ENCODE peak calls at places on chromosomes 3 and 15, in four cellular contexts. F is GM23338, L is sigmoid colon, D is endothelial cell of umbilical vein. K is an unnamed sample. For H3K4me1, the result is how much of the 10 kb centered on the place peaks cover.

GRCh38 chr3:125651246-125651645 is 55.9 kb upstream of the OSBPL11 start:
- DNase-seq in F (peak), D (no peak), L (no peak), K (no peak)

GRCh38 chr15:65558336-65558735 is 28.1 kb downstream of the HACD3 start:
- DNase-seq in F (no peak), D (no peak), L (no peak), K (no peak)

GRCh38 chr3:115418583-115418982 is 204.7 kb upstream of the GAP43 start:
- DNase-seq in F (peak), D (no peak), L (no peak), K (no peak)

GRCh38 chr15:38705421-38706219 is 141.0 kb upstream of the RASGRP1 start:
- DNase-seq in L (no peak), F (peak), D (no peak), K (no peak)

GRCh38 chr15:42201801-42202200 is 6.3 kb downstream of the VPS39 start:
- DNase-seq in L (no peak), F (no peak), D (no peak), K (no peak)

GRCh38 chr15:72495007-72495406 is 20.9 kb downstream of the ARIH1 start:
- DNase-seq in L (no peak), F (no peak), D (no peak), K (no peak)

GRCh38 chr15:69713726-69714559 is 261.3 kb downstream of the RPLP1 start:
- DNase-seq in L (no peak), D (no peak), F (no peak), K (no peak)

GRCh38 chr3:63069780-63070540 is 194.7 kb upstream of the CADPS start:
- DNase-seq in F (no peak), D (no peak), L (no peak), K (no peak)

GRCh38 chr3:151800449-151800848 is 13.5 kb upstream of the AADAC start:
- DNase-seq in L (no peak), F (no peak), D (no peak), K (no peak)

GRCh38 chr3:169739067-169739466 is 25.8 kb downstream of the TERC start:
- DNase-seq in D (no peak), F (peak), L (no peak), K (no peak)

GRCh38 chr3:102745881-102746280 is 311.1 kb downstream of the ZPLD1 start:
- DNase-seq in L (no peak), D (no peak), F (no peak), K (no peak)

GRCh38 chr15:56654624-56655023 is 78.7 kb downstream of the ZNF280D start:
- DNase-seq in L (no peak), D (peak), F (no peak), K (no peak)

GRCh38 chr3:183518446-183519185 is 36.9 kb downstream of the KLHL6 start:
- DNase-seq in L (no peak), D (no peak), F (peak), K (no peak)

GRCh38 chr3:175129571-175129970 is 270.4 kb downstream of the NAALADL2 start:
- DNase-seq in L (no peak), D (no peak), F (no peak), K (no peak)

GRCh38 chr15:43187544-43188155 is 2.4 kb downstream of the CCNDBP1 start:
- DNase-seq in F (peak), L (no peak), D (peak), K (no peak)

GRCh38 chr3:52135332-52135731 is 18.9 kb downstream of the POC1A start:
- DNase-seq in L (no peak), D (no peak), F (no peak), K (no peak)

GRCh38 chr3:97389883-97390282 is 374.7 kb upstream of the ARL6 start:
- DNase-seq in F (peak), D (no peak), L (no peak), K (no peak)

GRCh38 chr3:133329626-133330025 is 70.2 kb upstream of the BFSP2 start:
- DNase-seq in D (no peak), F (no peak), L (no peak), K (no peak)

GRCh38 chr3:141646760-141647561 is 91.1 kb upstream of the RNF7 start:
- DNase-seq in D (peak), L (no peak), F (peak), K (no peak)

GRCh38 chr3:71563827-71564226 is 19.7 kb downstream of the FOXP1 start:
- DNase-seq in F (no peak), L (no peak), D (no peak), K (peak)

GRCh38 chr3:115581347-115582135 is 41.8 kb upstream of the GAP43 start:
- DNase-seq in F (no peak), D (no peak), L (no peak), K (no peak)

GRCh38 chr15:40912478-40912877 is 16.7 kb upstream of the DLL4 start:
- DNase-seq in D (no peak), L (no peak), F (no peak), K (no peak)

GRCh38 chr3:181941250-181941649 is 229.5 kb downstream of the SOX2 start:
- DNase-seq in D (no peak), F (no peak), L (no peak), K (no peak)

GRCh38 chr15:56524915-56525314 is 60.0 kb upstream of the MNS1 start:
- DNase-seq in F (no peak), D (no peak), L (no peak), K (no peak)

GRCh38 chr3:64063982-64064438 is 40.7 kb upstream of the PSMD6 start:
- DNase-seq in F (peak), D (no peak), L (no peak), K (no peak)

GRCh38 chr3:98453827-98454226 is 9.2 kb upstream of the OR5K1 start:
- DNase-seq in D (no peak), L (no peak), F (no peak), K (no peak)

GRCh38 chr3:11391172-11391879 is 119.1 kb downstream of the ATG7 start:
- DNase-seq in D (no peak), F (no peak), L (no peak), K (no peak)

GRCh38 chr3:118262800-118263402 is 771.7 kb downstream of the IGSF11 start:
- DNase-seq in F (no peak), D (no peak), L (no peak), K (no peak)

GRCh38 chr3:13494463-13495350 is 14.6 kb downstream of the HDAC11 start:
- DNase-seq in L (no peak), D (no peak), F (peak), K (no peak)

GRCh38 chr3:126488886-126489569 is 13.3 kb upstream of the ZXDC start:
- DNase-seq in D (no peak), L (no peak), F (no peak), K (no peak)

GRCh38 chr15:63715818-63716217 is 117.9 kb downstream of the HERC1 start:
- DNase-seq in D (no peak), F (no peak), L (no peak), K (no peak)

GRCh38 chr3:32384938-32385337 is 6.7 kb upstream of the CMTM7 start:
- DNase-seq in F (peak), L (no peak), D (no peak), K (no peak)

GRCh38 chr3:168933614-168934013 is 729.9 kb downstream of the MECOM start:
- DNase-seq in D (no peak), F (no peak), L (no peak), K (no peak)

GRCh38 chr15:28913171-28913765 is 27.5 kb downstream of the APBA2 start:
- DNase-seq in D (no peak), F (peak), L (peak), K (no peak)

GRCh38 chr15:78315686-78316085 is 16.3 kb upstream of the SKIC8 start:
- DNase-seq in L (peak), D (no peak), F (peak), K (no peak)

GRCh38 chr3:184907941-184908649 is 96.1 kb downstream of the VPS8 start:
- DNase-seq in L (no peak), F (peak), D (no peak), K (no peak)

GRCh38 chr15:90681480-90681879 is 35.7 kb upstream of the BLM start:
- DNase-seq in F (no peak), D (peak), L (peak), K (no peak)

GRCh38 chr15:85112997-85113396 is 131.3 kb downstream of the PDE8A start:
- DNase-seq in D (no peak), L (no peak), F (no peak), K (no peak)

DNA sequence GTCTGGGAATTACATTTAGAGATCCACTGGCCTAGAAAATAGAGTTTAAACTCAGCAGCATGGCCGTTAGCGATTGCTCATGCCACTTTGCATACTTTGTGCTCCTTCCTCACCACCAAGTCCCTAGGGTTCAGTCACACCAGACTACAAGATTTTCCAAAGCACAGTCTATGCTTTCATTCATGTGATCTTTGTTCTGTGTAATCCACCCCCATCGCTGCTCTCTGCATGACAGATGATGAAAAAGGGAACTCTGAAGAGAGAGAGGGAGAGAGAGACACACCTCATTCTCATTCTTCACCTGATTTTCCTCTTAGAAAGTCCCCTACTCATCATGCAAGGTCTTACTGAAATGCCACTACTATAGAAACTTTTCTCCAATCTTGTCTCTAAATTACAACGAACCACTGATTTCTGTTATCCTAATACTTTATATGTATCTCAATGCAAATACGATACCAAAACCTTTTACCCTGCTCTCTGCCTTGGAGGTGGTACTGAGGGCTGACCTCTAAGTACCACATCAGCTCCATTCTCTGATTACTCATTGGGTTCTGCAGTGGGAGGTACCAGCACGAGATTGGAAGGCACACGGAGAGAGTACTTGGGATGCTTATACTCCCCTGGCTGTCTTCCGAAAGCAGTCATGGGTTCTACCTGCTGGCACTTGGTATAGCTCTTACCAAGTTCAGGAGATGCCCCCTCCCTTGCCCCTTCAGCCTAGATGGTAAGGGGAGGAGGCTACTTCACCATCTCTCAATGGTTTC is 1.1 kb upstream of the PARP15 start:
- DNase-seq in F (no peak), L (no peak), D (no peak), K (no peak)
- H3K4me1 ChIP-seq in F (under half), L (under half), D (under half), K (under half)

DNA sequence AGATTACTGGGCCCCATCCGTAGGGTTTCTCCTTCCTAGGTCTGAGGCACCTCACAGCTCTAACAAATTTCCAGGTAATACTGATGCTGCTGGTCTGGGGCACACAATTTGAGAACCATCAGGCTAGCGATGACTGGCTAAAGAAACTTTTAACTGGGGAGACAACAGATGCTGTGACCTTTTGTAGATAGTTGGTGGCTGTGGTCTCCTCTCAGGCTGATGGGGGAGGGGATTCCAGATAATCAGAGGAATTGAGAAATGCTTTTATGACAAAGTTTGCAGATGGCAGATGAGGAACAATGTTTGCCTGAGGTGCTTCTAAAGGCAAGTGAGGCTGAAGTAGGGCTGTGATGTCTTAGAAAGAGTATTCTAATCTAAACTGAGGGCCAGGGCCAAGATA is 13.8 kb upstream of the CCR9 start:
- DNase-seq in D (no peak), F (no peak), L (no peak), K (no peak)
- TF ChIP-seq POLR2AphosphoS5 in D (no peak), F (no peak), L (no peak), K (no peak)

DNA sequence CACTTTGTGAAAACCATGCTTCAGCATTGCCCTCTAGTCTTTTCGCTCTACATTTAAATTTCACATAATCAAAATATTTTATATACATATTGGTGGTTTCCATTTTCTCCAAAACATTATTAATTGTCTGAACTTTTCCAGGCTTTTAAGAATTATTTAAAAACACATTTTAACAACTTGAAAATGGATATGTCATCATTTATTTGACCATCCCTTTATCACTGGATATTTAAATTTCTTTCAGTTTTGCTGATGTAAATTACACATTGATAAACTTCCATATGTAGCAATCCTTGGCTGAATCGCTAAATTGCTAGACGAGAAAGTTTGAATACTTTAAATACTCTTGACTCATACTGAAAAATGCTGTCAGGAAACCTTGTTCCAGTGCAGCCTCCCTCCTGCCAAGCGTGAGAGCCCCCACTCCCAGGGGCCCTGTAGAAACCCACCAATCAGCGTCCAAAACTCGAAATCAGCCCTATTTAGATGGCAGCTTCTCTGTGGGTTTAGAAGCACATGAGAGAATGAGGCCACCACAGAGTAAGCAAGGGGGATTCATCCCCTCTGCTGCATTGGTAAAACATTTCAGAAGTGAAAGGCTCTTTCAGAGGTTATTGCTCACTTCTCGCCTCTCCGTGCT is 145.9 kb downstream of the ATP10A start:
- DNase-seq in D (no peak), F (no peak), L (peak), K (no peak)
- H3K4me1 ChIP-seq in D (under half), F (under half), L (under half), K (under half)

GRCh38 chr3:14897266-14897665 is 50.1 kb upstream of the NR2C2 start:
- DNase-seq in F (no peak), L (peak), D (no peak), K (no peak)
- TF ChIP-seq POLR2AphosphoS5 in F (no peak), L (no peak), D (no peak), K (no peak)

DNA sequence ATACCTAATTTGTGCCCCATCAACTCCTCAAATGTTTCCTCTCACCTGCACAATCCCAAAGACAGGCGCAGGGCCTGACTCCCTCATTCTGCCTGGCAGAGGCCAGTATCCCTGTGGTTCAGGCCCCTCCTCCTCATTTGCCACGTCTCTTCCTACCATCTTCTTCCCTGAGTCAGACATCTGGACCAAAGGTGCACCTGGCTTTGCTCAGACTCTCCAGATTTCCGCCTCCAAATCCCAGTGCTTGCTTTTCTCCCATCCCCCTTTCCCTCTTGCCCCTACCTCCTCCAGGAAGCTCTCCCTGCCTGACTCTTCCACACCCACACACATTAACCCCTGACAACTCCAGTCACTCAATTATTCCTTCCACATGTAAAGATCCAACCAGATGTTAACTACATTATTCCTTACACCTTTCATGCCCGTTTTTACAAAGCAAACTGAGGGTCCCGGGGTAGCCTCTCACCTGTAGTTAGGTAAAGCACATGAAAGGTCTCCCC is 19.6 kb downstream of the SEMA7A start:
- DNase-seq in F (no peak), L (no peak), D (no peak), K (no peak)
- H3K4me1 ChIP-seq in F (under half), L (under half), D (under half), K (under half)

DNA sequence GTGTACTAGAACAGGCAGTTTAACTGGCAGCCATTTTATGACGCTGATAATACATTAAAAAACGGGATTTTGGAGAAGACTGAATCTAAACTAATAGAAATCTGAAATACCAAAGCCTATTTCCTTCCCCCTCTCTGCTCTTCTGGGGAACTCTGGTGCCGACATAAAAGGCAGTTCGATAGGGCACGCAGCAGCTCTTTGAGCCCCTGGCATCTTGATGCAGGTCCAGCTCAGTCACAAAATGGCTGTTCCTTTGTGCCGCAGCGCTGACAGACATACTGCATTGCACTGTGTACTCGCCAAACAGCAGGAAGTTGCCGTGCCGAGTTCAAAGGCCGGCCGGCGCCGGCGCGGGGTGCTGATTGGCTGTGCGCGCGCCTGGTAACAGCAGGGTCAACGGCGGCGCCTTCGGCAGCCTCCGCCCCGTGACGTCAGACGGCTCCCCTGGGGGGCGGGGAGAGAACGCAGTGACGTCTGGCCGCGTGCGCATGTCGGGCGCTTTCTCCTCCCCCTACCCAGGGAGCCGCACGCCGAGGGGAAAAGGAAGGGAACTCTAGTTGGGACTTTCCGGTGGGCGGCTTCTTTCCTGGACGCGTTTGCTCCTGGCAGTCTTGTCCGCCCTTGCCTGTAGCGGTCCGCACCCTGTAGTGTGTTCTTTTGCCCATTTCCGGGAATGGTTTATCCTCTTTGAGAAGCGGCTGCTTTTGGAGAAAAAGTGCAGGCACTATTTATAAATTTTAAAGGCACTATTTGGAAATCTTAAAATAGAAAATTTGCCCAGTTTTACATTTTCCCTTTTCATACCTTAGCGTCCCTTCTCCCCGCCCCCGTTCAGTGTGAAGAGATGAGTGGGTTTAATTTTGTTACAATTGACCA is 4.1 kb downstream of the CHD2 start:
- DNase-seq in L (peak), F (peak), D (peak), K (peak)
- TF ChIP-seq POLR2AphosphoS5 in L (peak), F (peak), D (peak), K (peak)

GRCh38 chr15:48683991-48684765 is 38.7 kb upstream of the FBN1 start:
- DNase-seq in F (no peak), D (no peak), L (no peak), K (no peak)
- H3K4me1 ChIP-seq in F (under half), D (under half), L (under half), K (under half)